ENCODE peak calls at places on chromosomes 7 and 10, in five cellular contexts. F is CD8-positive, alpha-beta T cell; W is hepatocyte; T is activated naive CD4-positive, alpha-beta T cell treated with anti-CD3 and anti-CD28 coated beads, Interleukin-2, amount 50 U/mL, for 16 hours; Y is AG09309. Q is an unnamed sample.
A peak's percentile ranks its signal among the peaks of the same experiment; 100 is the strongest.

GRCh38 chr7:67566101-67566500 is 569.5 kb downstream of the TYW1 start:
- DNase-seq in F (no peak), W (no peak), T (no peak), Y (no peak), Q (no peak)

GRCh38 chr10:131817866-131818509 is 82.8 kb upstream of the PPP2R2D start:
- DNase-seq in F (no peak), W (no peak), T (no peak), Y (no peak), Q (no peak)

GRCh38 chr10:33746878-33747277 is 412.4 kb upstream of the NRP1 start:
- DNase-seq in F (no peak), W (no peak), T (no peak), Y (no peak), Q (no peak)

GRCh38 chr7:54764861-54765260 is 5.8 kb upstream of the SEC61G start:
- DNase-seq in F (no peak), W (no peak), T (no peak), Y (no peak), Q (no peak)

GRCh38 chr7:129607471-129608120 is 3.9 kb upstream of the NRF1 start:
- DNase-seq in F (peak; percentile 46), W (peak; percentile 35), T (peak; percentile 38), Y (no peak), Q (peak; percentile 32)

GRCh38 chr7:16982640-16983103 is 100.9 kb upstream of the AGR3 start:
- DNase-seq in F (no peak), W (peak; percentile 57), T (peak; percentile 24), Y (no peak), Q (peak; percentile 6)

GRCh38 chr7:95470452-95470851 is 15.3 kb upstream of the ASB4 start:
- DNase-seq in F (no peak), W (peak; percentile 40), T (no peak), Y (peak; percentile 3), Q (no peak)

GRCh38 chr10:88544140-88544870 is 38.8 kb downstream of the RNLS start:
- DNase-seq in F (no peak), W (no peak), T (no peak), Y (no peak), Q (no peak)

GRCh38 chr10:119441151-119441821 is 101.2 kb downstream of the RGS10 start:
- DNase-seq in F (no peak), W (no peak), T (no peak), Y (peak; percentile 83), Q (no peak)

GRCh38 chr10:28627102-28627501 is 50.2 kb upstream of the BAMBI start:
- DNase-seq in F (no peak), W (no peak), T (no peak), Y (no peak), Q (no peak)

GRCh38 chr10:129421399-129421798 is 45.6 kb upstream of the MGMT start:
- DNase-seq in F (no peak), W (no peak), T (no peak), Y (no peak), Q (no peak)

GRCh38 chr10:132933308-132934042 is 8.9 kb downstream of the CFAP46 start:
- DNase-seq in F (no peak), W (no peak), T (no peak), Y (no peak), Q (no peak)

GRCh38 chr10:71429304-71429703 is 32.6 kb downstream of the CDH23 start:
- DNase-seq in F (no peak), W (no peak), T (no peak), Y (no peak), Q (no peak)

GRCh38 chr10:119525116-119525515 is 17.4 kb downstream of the RGS10 start:
- DNase-seq in F (no peak), W (no peak), T (no peak), Y (no peak), Q (no peak)